ENCODE peak calls at places on chromosomes 6 and 20, in five cellular contexts. J is gastrocnemius medialis; F is CD8-positive, alpha-beta T cell; X is Peyer's patch; G is DND-41. R is an unnamed sample.

GRCh38 chr6:139881728-139882211 is 507.3 kb upstream of the CITED2 start:
- DNase-seq in J (no peak), F (no peak), X (peak; percentile 61), G (peak; percentile 15), R (no peak)

GRCh38 chr6:9140861-9141534 is 705.7 kb upstream of the SLC35B3 start:
- DNase-seq in J (no peak), F (no peak), X (no peak), G (no peak), R (no peak)

GRCh38 chr20:43558412-43559146 is at the start of gene SGK2:
- DNase-seq in J (no peak), F (no peak), X (peak; percentile 81), G (no peak), R (no peak)

GRCh38 chr20:53070714-53071392 is 98.7 kb downstream of the TSHZ2 start:
- DNase-seq in J (no peak), F (no peak), X (no peak), G (no peak), R (no peak)

GRCh38 chr6:26475823-26476729 is 18.3 kb downstream of the BTN2A1 start:
- DNase-seq in J (no peak), F (no peak), X (no peak), G (no peak), R (no peak)

GRCh38 chr6:12371151-12371550 is 81.0 kb downstream of the EDN1 start:
- DNase-seq in J (no peak), F (no peak), X (no peak), G (no peak), R (no peak)

GRCh38 chr20:25654487-25654886 is 30.7 kb upstream of the NANP start:
- DNase-seq in J (no peak), F (no peak), X (no peak), G (no peak), R (no peak)

GRCh38 chr6:159256128-159256527 is 86.9 kb downstream of the FNDC1 start:
- DNase-seq in J (no peak), F (no peak), X (no peak), G (no peak), R (no peak)

GRCh38 chr20:58128635-58129625 is 99.5 kb downstream of the ANKRD60 start:
- DNase-seq in J (no peak), F (no peak), X (no peak), G (no peak), R (no peak)

GRCh38 chr20:58890454-58891075 is 38.0 kb downstream of the GNAS start:
- DNase-seq in J (peak; percentile 63), F (peak; percentile 78), X (peak; percentile 88), G (peak; percentile 90), R (peak; percentile 68)

GRCh38 chr20:62055106-62055861 is 10.4 kb downstream of the TAF4 start:
- DNase-seq in J (no peak), F (no peak), X (peak; percentile 35), G (no peak), R (no peak)

GRCh38 chr20:62146019-62146755 is 2.6 kb downstream of the SS18L1 start:
- DNase-seq in J (no peak), F (no peak), X (no peak), G (no peak), R (no peak)

GRCh38 chr6:165799736-165800135 is 136.7 kb upstream of the PDE10A start:
- DNase-seq in J (peak; percentile 31), F (no peak), X (no peak), G (no peak), R (no peak)

GRCh38 chr6:157563611-157564284 is 182.8 kb downstream of the ZDHHC14 start:
- DNase-seq in J (no peak), F (no peak), X (peak; percentile 51), G (no peak), R (no peak)

GRCh38 chr6:166244353-166245045 is 63.7 kb downstream of the PRR18 start:
- DNase-seq in J (no peak), F (peak; percentile 53), X (no peak), G (peak; percentile 74), R (no peak)

GRCh38 chr6:70734381-70734780 is 66.7 kb downstream of the SMAP1 start:
- DNase-seq in J (no peak), F (no peak), X (no peak), G (no peak), R (no peak)

GRCh38 chr6:70735513-70735912 is 67.8 kb downstream of the SMAP1 start:
- DNase-seq in J (peak; percentile 50), F (no peak), X (no peak), G (no peak), R (no peak)

GRCh38 chr6:70734979-70735378 is 67.3 kb downstream of the SMAP1 start:
- DNase-seq in J (no peak), F (no peak), X (no peak), G (no peak), R (no peak)

GRCh38 chr6:70739534-70739933 is 71.9 kb downstream of the SMAP1 start:
- DNase-seq in J (no peak), F (no peak), X (no peak), G (no peak), R (no peak)

GRCh38 chr6:70738028-70738427 is 70.3 kb downstream of the SMAP1 start:
- DNase-seq in J (no peak), F (no peak), X (no peak), G (no peak), R (no peak)
- H3K27ac ChIP-seq in J (no peak overlapping the region), F (no peak overlapping the region), X (no peak overlapping the region), G (no peak overlapping the region), R (no peak overlapping the region)

DNA sequence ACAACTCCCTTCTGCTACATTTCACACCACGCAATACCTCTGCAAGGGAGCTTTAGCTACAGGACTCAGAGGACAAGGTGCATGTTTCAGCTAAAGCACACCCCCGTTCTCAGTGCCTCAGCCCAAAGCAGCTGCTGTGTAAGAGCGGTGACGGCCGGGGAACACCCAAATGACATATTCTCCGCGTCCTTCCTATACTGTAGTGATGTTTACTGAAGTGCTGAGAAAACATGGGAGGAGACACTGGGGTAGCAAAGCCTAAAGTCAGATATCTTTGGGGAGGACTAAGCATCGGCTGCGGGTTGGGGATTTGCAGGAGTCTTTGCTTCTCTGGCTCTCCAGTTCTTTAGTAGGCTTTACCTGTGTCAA is 1.7 kb downstream of the SLC22A23 start:
- DNase-seq in J (no peak), F (peak; percentile 75), X (peak; percentile 66), G (no peak), R (peak; percentile 59)
- H3K4me3 ChIP-seq in J (peak overlapping the region; percentile 71), F (peak overlapping the region; percentile 41), X (peak overlapping the region; percentile 79), G (no peak overlapping the region), R (peak overlapping the region; percentile 79)

GRCh38 chr6:143079325-143079640 is 18.6 kb downstream of the AIG1 start:
- DNase-seq in J (no peak), F (no peak), X (no peak), G (no peak), R (no peak)
- H3K27ac ChIP-seq in J (no peak overlapping the region), F (no peak overlapping the region), X (no peak overlapping the region), G (no peak overlapping the region), R (no peak overlapping the region)

DNA sequence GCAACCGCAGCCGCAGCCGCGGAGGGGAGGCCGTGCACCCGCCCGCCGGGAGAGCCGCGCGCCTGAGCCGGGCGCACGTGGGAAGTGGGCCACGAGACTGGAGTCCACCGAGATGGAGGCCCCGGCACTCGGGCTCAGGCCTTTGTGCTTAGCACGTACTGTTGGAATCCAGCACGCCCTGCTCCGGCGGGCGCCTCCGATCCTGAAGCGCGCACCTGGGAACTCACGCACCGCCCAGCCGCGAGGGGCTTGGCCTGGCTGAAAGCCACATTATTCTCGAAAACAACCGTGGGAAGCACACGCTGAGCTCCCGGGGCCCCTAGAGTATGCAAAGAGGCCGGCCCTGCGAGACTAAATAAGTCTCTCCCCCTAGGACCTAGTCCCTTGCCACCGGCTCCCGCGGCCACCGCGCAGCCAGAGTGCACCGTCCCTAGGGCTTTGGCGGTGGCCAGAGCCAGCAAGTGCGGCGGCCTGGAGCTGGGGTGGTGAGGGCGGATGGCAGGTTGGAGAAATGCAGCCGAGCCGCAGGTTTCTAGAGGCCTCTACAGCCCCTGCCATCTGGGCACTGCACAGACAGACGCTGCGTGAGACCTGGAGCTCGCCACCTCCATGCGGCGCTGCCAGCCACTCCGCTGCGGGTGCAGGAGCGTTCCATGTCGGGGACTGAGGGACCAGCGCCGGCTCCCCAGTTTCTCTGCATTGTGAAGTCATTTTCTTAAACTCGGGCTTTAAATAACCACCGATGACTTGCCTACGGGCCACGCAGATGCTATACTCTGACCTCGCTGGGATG is 42.0 kb upstream of the LY86 start:
- DNase-seq in J (no peak), F (no peak), X (peak; percentile 51), G (no peak), R (no peak)
- H3K4me3 ChIP-seq in J (peak overlapping the region; percentile 61), F (peak overlapping the region; percentile 42), X (peak overlapping the region; percentile 25), G (no peak overlapping the region), R (peak overlapping the region; percentile 52)

DNA sequence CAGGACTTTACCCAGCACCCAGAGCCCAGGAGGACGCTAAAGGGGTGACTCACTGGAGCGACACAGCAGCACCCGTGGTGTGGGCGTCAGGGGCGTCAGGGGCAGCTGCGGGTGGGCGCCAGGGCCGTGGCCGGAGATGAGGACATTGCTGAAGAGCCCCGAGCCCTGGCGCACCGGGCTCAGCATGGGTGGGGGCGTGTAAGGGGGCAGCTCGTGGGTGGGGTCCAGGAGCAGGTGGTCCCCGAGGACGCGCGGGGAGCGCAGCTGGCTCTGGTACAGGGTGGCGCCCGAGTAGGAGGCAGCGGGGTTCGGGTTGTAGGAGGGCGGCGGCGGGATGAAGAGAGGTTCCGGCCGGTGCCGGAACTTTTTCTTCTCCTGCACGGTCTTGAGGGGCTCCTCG is 41.6 kb upstream of the MRPS10 start:
- DNase-seq in J (no peak), F (no peak), X (no peak), G (no peak), R (no peak)
- H3K27ac ChIP-seq in J (no peak overlapping the region), F (no peak overlapping the region), X (peak overlapping the region; percentile 68), G (no peak overlapping the region), R (no peak overlapping the region)

GRCh38 chr6:164415832-164416563 is 893.4 kb downstream of the C6orf118 start:
- DNase-seq in J (no peak), F (no peak), X (no peak), G (no peak), R (no peak)
- H3K4me3 ChIP-seq in J (peak overlapping the region; percentile 1), F (no peak overlapping the region), X (no peak overlapping the region), G (no peak overlapping the region), R (no peak overlapping the region)

DNA sequence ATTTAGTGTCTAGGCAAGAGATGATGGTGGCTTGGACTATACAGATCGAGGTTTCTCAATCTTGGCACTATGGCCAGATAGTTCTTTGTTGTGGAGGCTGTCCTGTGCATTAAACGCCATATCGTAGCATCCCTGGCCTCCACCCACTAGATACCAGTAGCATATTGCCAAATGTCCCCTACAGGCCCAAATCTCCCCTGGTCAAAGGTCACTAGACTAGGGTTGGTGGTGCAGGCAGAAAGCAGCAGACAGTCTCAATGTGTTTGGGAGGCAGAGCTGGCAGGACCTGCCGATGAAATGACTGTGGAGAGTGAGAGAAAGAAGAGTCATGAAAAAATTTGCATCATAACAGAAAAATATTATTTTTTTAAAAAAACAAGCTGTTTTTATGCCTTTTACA is 63.0 kb downstream of the TRAM2 start:
- DNase-seq in J (no peak), F (no peak), X (peak; percentile 13), G (no peak), R (no peak)
- H3K27ac ChIP-seq in J (peak overlapping the region; percentile 51), F (no peak overlapping the region), X (peak overlapping the region; percentile 37), G (no peak overlapping the region), R (no peak overlapping the region)

GRCh38 chr6:31586013-31586412 is at the start of gene LST1:
- DNase-seq in J (no peak), F (no peak), X (no peak), G (no peak), R (no peak)
- H3K4me3 ChIP-seq in J (no peak within 1 kb of the TSS), F (peak within 1 kb of the TSS; percentile 18), X (no peak within 1 kb of the TSS), G (no peak within 1 kb of the TSS), R (peak within 1 kb of the TSS; percentile 40)

R was measured in CD8-positive, alpha-beta memory T cell.